ENCODE peak calls at places on chromosomes 2 and 18, in seven cellular contexts. One of them, this sample, is unnamed.

GRCh38 chr2:101871480-101871879 is 120.3 kb upstream of the IL1R2 start:
- DNase-seq in endodermal cell: no peak
- DNase-seq in AG10803: no peak
- DNase-seq in PC-3: no peak
- DNase-seq in GM12865: no peak
- DNase-seq in spleen: no peak
- DNase-seq in astrocyte: no peak
- DNase-seq in this sample: no peak

GRCh38 chr2:118627156-118627555 is 220.3 kb downstream of the EN1 start:
- DNase-seq in GM12865: no peak
- DNase-seq in AG10803: no peak
- DNase-seq in spleen: no peak
- DNase-seq in astrocyte: no peak
- DNase-seq in endodermal cell: no peak
- DNase-seq in PC-3: no peak
- DNase-seq in this sample: no peak

GRCh38 chr2:108447947-108448677 is 894 bp upstream of the GCC2 start:
- DNase-seq in spleen: no peak
- DNase-seq in PC-3: no peak
- DNase-seq in astrocyte: no peak
- DNase-seq in GM12865: no peak
- DNase-seq in endodermal cell: no peak
- DNase-seq in AG10803: no peak
- DNase-seq in this sample: peak; percentile 39

GRCh38 chr2:106180602-106181001 is 13.5 kb downstream of the UXS1 start:
- DNase-seq in PC-3: no peak
- DNase-seq in AG10803: no peak
- DNase-seq in GM12865: no peak
- DNase-seq in endodermal cell: no peak
- DNase-seq in spleen: no peak
- DNase-seq in astrocyte: no peak
- DNase-seq in this sample: no peak

GRCh38 chr18:47930086-47930843 is at the start of gene SMAD2:
- DNase-seq in astrocyte: peak; percentile 52
- DNase-seq in PC-3: peak; percentile 64
- DNase-seq in AG10803: peak; percentile 70
- DNase-seq in endodermal cell: peak; percentile 97
- DNase-seq in GM12865: peak; percentile 91
- DNase-seq in spleen: peak; percentile 97
- DNase-seq in this sample: peak; percentile 88

GRCh38 chr2:179443175-179443574 is 178.5 kb upstream of the SESTD1 start:
- DNase-seq in PC-3: no peak
- DNase-seq in spleen: peak; percentile 69
- DNase-seq in astrocyte: no peak
- DNase-seq in GM12865: no peak
- DNase-seq in endodermal cell: peak; percentile 82
- DNase-seq in AG10803: no peak
- DNase-seq in this sample: no peak

GRCh38 chr18:46622999-46623398 is 34.0 kb downstream of the LOXHD1 start:
- DNase-seq in GM12865: peak; percentile 9
- DNase-seq in endodermal cell: no peak
- DNase-seq in astrocyte: no peak
- DNase-seq in AG10803: peak; percentile 13
- DNase-seq in spleen: no peak
- DNase-seq in PC-3: peak; percentile 25
- DNase-seq in this sample: no peak

GRCh38 chr2:137228566-137228965 is 463.2 kb downstream of the THSD7B start:
- DNase-seq in PC-3: peak; percentile 91
- DNase-seq in AG10803: peak; percentile 59
- DNase-seq in GM12865: no peak
- DNase-seq in endodermal cell: no peak
- DNase-seq in spleen: no peak
- DNase-seq in astrocyte: peak; percentile 60
- DNase-seq in this sample: no peak

GRCh38 chr18:45688834-45689233 is 35.1 kb upstream of the SLC14A1 start:
- DNase-seq in GM12865: peak; percentile 57
- DNase-seq in PC-3: no peak
- DNase-seq in astrocyte: no peak
- DNase-seq in spleen: peak; percentile 81
- DNase-seq in endodermal cell: no peak
- DNase-seq in AG10803: no peak
- DNase-seq in this sample: peak; percentile 44

GRCh38 chr2:131516011-131516410 is 11.7 kb upstream of the CCDC74A start:
- DNase-seq in PC-3: no peak
- DNase-seq in AG10803: no peak
- DNase-seq in endodermal cell: no peak
- DNase-seq in astrocyte: no peak
- DNase-seq in GM12865: no peak
- DNase-seq in spleen: peak; percentile 58
- DNase-seq in this sample: no peak

GRCh38 chr2:23354554-23354953 is 30.4 kb upstream of the KLHL29 start:
- DNase-seq in GM12865: peak; percentile 42
- DNase-seq in astrocyte: no peak
- DNase-seq in endodermal cell: no peak
- DNase-seq in PC-3: no peak
- DNase-seq in spleen: no peak
- DNase-seq in AG10803: no peak
- DNase-seq in this sample: no peak

GRCh38 chr2:18639756-18640453 is 50.5 kb upstream of the NT5C1B start:
- DNase-seq in PC-3: peak; percentile 6
- DNase-seq in GM12865: no peak
- DNase-seq in astrocyte: no peak
- DNase-seq in endodermal cell: no peak
- DNase-seq in spleen: no peak
- DNase-seq in AG10803: no peak
- DNase-seq in this sample: no peak

GRCh38 chr2:172968061-172968469 is 107.6 kb upstream of the MAP3K20 start:
- DNase-seq in PC-3: peak; percentile 80
- DNase-seq in AG10803: peak; percentile 54
- DNase-seq in endodermal cell: no peak
- DNase-seq in spleen: no peak
- DNase-seq in GM12865: no peak
- DNase-seq in astrocyte: peak; percentile 90
- DNase-seq in this sample: no peak

GRCh38 chr2:4979127-4979526 is 713.1 kb upstream of the SOX11 start:
- DNase-seq in AG10803: no peak
- DNase-seq in GM12865: no peak
- DNase-seq in astrocyte: no peak
- DNase-seq in endodermal cell: no peak
- DNase-seq in spleen: no peak
- DNase-seq in PC-3: no peak
- DNase-seq in this sample: no peak

GRCh38 chr2:239001794-239002193 is 153.9 kb downstream of the TWIST2 start:
- DNase-seq in spleen: peak; percentile 44
- DNase-seq in endodermal cell: no peak
- DNase-seq in AG10803: no peak
- DNase-seq in PC-3: no peak
- DNase-seq in GM12865: no peak
- DNase-seq in astrocyte: no peak
- DNase-seq in this sample: no peak

GRCh38 chr2:128284037-128284441 is 34.6 kb downstream of the HS6ST1 start:
- DNase-seq in astrocyte: no peak
- DNase-seq in endodermal cell: no peak
- DNase-seq in AG10803: no peak
- DNase-seq in PC-3: no peak
- DNase-seq in spleen: peak; percentile 75
- DNase-seq in GM12865: no peak
- DNase-seq in this sample: no peak

GRCh38 chr18:49276680-49277079 is 183.8 kb downstream of the DYM start:
- DNase-seq in astrocyte: no peak
- DNase-seq in AG10803: no peak
- DNase-seq in spleen: no peak
- DNase-seq in GM12865: no peak
- DNase-seq in PC-3: no peak
- DNase-seq in endodermal cell: no peak
- DNase-seq in this sample: no peak

GRCh38 chr18:79917351-79918088 is 33.9 kb downstream of the SLC66A2 start:
- DNase-seq in endodermal cell: peak; percentile 16
- DNase-seq in astrocyte: no peak
- DNase-seq in GM12865: no peak
- DNase-seq in AG10803: no peak
- DNase-seq in spleen: peak; percentile 68
- DNase-seq in PC-3: no peak
- DNase-seq in this sample: no peak

DNA sequence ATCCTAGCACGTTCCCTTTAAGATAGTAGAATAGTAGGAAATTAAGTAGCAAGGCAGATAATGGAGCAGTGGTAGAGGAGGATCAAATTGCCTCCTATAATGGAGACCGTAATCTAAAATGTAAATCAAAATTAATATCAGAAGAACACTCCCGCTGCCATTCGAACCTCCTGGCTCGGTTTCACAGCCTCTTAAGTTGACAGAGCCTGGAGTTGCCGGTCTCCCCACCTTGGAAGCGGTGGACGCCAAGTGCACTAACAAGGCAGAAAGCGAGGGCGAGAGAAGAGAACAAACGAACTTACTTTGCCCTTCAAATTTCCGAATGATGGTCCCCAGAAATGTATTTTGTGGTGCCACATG is 446 bp downstream of the KCNH7 start:
- DNase-seq in GM12865: no peak
- DNase-seq in AG10803: no peak
- DNase-seq in spleen: no peak
- DNase-seq in astrocyte: no peak
- DNase-seq in endodermal cell: no peak
- DNase-seq in PC-3: no peak
- DNase-seq in this sample: no peak
- H3K4me3 ChIP-seq in GM12865: no peak overlapping the region
- H3K4me3 ChIP-seq in AG10803: no peak overlapping the region
- H3K4me3 ChIP-seq in spleen: no peak overlapping the region
- H3K4me3 ChIP-seq in astrocyte: peak overlapping the region; percentile 46
- H3K4me3 ChIP-seq in endodermal cell: peak overlapping the region; percentile 84
- H3K4me3 ChIP-seq in PC-3: no peak overlapping the region
- H3K4me3 ChIP-seq in this sample: no peak overlapping the region

DNA sequence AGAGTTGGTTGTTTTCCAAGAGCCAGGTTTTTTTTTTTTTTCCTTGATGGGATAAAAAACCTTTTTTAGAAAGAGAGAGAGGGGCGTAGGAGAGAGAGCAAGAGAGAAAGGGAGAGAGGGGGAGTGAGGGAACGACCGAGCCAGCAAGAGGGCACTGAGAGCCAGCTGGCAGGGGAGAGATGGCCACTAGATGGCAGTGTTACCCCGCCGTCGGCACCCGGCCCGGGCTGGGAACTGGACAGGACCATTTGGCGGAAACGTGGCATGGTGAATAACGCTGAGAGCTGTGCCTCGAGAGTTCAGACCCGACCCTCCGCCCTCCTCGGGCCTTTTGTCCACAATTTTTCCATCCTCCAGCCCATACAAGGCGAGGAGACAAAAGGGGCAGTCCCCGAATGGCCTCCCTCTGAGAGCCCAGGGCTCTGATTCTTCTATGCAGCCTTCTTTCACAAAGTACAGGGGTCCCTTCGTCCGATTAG is 286.7 kb upstream of the VRK2 start:
- DNase-seq in astrocyte: peak; percentile 59
- DNase-seq in GM12865: peak; percentile 85
- DNase-seq in AG10803: peak; percentile 68
- DNase-seq in PC-3: peak; percentile 93
- DNase-seq in spleen: peak; percentile 94
- DNase-seq in endodermal cell: peak; percentile 97
- DNase-seq in this sample: peak; percentile 87
- H3K4me3 ChIP-seq in astrocyte: peak overlapping the region; percentile 56
- H3K4me3 ChIP-seq in GM12865: peak overlapping the region; percentile 56
- H3K4me3 ChIP-seq in AG10803: peak overlapping the region; percentile 46
- H3K4me3 ChIP-seq in PC-3: peak overlapping the region; percentile 45
- H3K4me3 ChIP-seq in spleen: peak overlapping the region; percentile 21
- H3K4me3 ChIP-seq in endodermal cell: peak overlapping the region; percentile 72
- H3K4me3 ChIP-seq in this sample: no peak overlapping the region

DNA sequence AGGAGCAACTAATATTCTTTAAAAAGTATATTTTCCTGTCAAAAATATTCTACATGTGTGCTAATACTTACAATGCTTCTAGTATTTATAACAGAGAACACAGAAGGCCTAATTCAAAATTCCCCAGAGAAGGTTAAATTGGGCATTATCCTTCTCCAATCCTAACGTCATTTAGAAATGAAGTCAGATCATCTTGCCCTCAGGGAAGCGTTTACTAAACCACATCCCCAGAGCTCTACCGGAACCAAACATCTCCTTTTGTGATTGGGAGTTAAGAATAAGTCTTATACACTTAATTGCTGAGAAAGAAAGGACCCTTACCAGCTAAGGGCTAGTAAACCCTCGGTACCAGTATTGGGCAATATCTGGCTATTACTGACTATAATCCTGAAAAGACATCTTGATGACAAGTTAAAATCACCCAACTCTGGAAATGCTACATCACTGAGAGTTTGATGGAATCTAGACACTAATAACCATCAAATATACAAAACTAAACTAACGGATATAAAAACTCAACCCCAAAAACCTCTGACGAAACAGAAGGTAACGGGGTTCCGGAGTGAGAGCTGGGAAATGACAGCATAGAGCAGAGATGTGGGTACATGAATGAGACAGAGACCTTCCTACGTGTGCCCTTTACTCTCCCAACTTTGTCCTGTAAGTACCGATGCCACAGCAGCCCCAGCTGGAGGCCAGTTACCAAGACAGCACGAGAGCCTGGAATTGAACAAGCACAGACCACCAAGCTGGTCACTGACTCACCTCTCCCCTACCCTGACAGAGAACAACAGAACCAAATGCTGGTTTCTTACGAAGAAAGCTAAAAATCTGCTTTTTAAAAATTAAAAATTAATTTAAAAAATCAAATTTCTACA is 35.0 kb downstream of the WDSUB1 start:
- DNase-seq in astrocyte: no peak
- DNase-seq in PC-3: no peak
- DNase-seq in AG10803: no peak
- DNase-seq in endodermal cell: no peak
- DNase-seq in GM12865: no peak
- DNase-seq in spleen: no peak
- DNase-seq in this sample: no peak
- H3K4me3 ChIP-seq in astrocyte: no peak overlapping the region
- H3K4me3 ChIP-seq in PC-3: no peak overlapping the region
- H3K4me3 ChIP-seq in AG10803: no peak overlapping the region
- H3K4me3 ChIP-seq in endodermal cell: no peak overlapping the region
- H3K4me3 ChIP-seq in GM12865: no peak overlapping the region
- H3K4me3 ChIP-seq in spleen: no peak overlapping the region
- H3K4me3 ChIP-seq in this sample: no peak overlapping the region

DNA sequence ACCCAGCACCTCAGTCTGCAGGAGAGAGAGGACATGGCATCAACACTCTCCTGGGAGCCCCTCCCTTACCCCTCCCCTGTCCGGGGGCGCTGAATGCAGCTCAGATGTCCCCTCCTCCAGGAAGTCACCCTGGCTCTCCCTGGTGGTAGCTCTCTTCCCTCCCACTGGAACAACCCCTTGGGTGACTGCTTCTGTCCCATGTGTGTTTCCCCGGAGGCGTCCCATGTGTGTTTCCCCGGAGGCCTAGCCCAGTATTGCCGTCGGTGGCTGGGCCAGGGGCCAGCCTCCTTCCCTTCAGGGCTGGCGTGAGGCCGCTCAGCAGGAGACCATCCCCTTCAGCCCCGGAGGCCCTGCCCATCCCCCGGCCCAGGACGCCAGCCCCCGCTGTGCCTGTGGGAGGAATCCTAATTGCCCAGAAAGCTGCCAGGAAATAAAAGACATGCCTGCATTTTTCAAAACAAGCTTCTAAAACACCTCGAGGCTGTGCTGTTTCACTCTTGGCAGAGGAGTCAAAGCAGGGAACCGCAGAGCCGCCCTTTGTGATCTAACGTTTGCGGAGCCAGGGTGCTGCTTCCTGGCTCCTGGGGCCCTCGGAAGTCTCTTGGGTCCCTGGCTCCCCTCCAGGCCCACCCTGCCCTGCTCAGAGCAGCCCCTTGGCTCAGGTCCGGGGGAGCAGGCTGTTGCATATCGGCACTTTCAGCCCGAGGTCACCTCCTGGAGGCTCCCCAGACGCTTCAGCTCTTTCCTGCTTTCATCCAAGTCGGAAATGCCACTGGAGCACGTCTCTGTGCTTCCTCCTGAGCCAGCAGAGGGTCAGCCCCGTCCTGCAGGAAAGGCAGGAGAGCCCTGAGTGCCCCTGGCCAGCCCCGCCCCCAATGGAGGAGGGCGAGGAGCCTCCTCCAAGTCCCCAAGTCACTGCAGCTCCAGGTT is 11.4 kb downstream of the SNED1 start:
- DNase-seq in AG10803: peak; percentile 76
- DNase-seq in endodermal cell: peak; percentile 91
- DNase-seq in astrocyte: peak; percentile 80
- DNase-seq in spleen: peak; percentile 80
- DNase-seq in GM12865: peak; percentile 45
- DNase-seq in PC-3: peak; percentile 48
- DNase-seq in this sample: no peak
- H3K4me3 ChIP-seq in AG10803: peak overlapping the region; percentile 48
- H3K4me3 ChIP-seq in endodermal cell: no peak overlapping the region
- H3K4me3 ChIP-seq in astrocyte: peak overlapping the region; percentile 43
- H3K4me3 ChIP-seq in spleen: no peak overlapping the region
- H3K4me3 ChIP-seq in GM12865: no peak overlapping the region
- H3K4me3 ChIP-seq in PC-3: peak overlapping the region; percentile 52
- H3K4me3 ChIP-seq in this sample: no peak overlapping the region

This sample was measured in transverse colon.